ENCODE peak calls at places on chromosomes 16 and 17, in four cellular contexts. One of them, this sample, is unnamed.
A peak's percentile ranks its signal among the peaks of the same experiment; 100 is the strongest.

GRCh38 chr17:32625971-32626370 is 139.2 kb downstream of the CDK5R1 start:
- DNase-seq in colonic mucosa: no peak
- DNase-seq in stomach: peak; percentile 28
- DNase-seq in hepatocyte: no peak
- DNase-seq in this sample: no peak

GRCh38 chr17:82950525-82951102 is 110.8 kb upstream of the ZNF750 start:
- DNase-seq in hepatocyte: no peak
- DNase-seq in stomach: no peak
- DNase-seq in colonic mucosa: no peak
- DNase-seq in this sample: no peak

GRCh38 chr17:50148226-50149098 is 2.0 kb downstream of the PPP1R9B start:
- DNase-seq in colonic mucosa: peak; percentile 79
- DNase-seq in hepatocyte: peak; percentile 72
- DNase-seq in stomach: peak; percentile 62
- DNase-seq in this sample: peak; percentile 71

GRCh38 chr17:68302066-68302564 is 10.8 kb downstream of the ARSG start:
- DNase-seq in hepatocyte: no peak
- DNase-seq in stomach: no peak
- DNase-seq in colonic mucosa: no peak
- DNase-seq in this sample: no peak

GRCh38 chr17:42182927-42183734 is 2.1 kb downstream of the HCRT start:
- DNase-seq in stomach: no peak
- DNase-seq in hepatocyte: peak; percentile 67
- DNase-seq in colonic mucosa: peak; percentile 62
- DNase-seq in this sample: no peak

GRCh38 chr17:61387011-61387410 is 12.6 kb upstream of the TBX2 start:
- DNase-seq in hepatocyte: no peak
- DNase-seq in stomach: no peak
- DNase-seq in colonic mucosa: no peak
- DNase-seq in this sample: no peak

GRCh38 chr16:28259781-28260150 is 32.6 kb upstream of the SBK1 start:
- DNase-seq in hepatocyte: no peak
- DNase-seq in stomach: no peak
- DNase-seq in colonic mucosa: no peak
- DNase-seq in this sample: no peak

GRCh38 chr17:41724476-41725030 is 9.9 kb downstream of the HAP1 start:
- DNase-seq in hepatocyte: no peak
- DNase-seq in stomach: no peak
- DNase-seq in colonic mucosa: no peak
- DNase-seq in this sample: no peak

GRCh38 chr17:45971698-45972141 is 27.3 kb upstream of the STH start:
- DNase-seq in colonic mucosa: no peak
- DNase-seq in stomach: no peak
- DNase-seq in hepatocyte: no peak
- DNase-seq in this sample: no peak

GRCh38 chr17:48127371-48128051 is 19.9 kb downstream of the SNX11 start:
- DNase-seq in hepatocyte: no peak
- DNase-seq in colonic mucosa: no peak
- DNase-seq in stomach: no peak
- DNase-seq in this sample: no peak

GRCh38 chr17:258045-258734 is 76.7 kb upstream of the DOC2B start:
- DNase-seq in stomach: no peak
- DNase-seq in hepatocyte: no peak
- DNase-seq in colonic mucosa: peak; percentile 15
- DNase-seq in this sample: no peak

GRCh38 chr16:4684763-4685162 is 8.6 kb upstream of the NUDT16L1 start:
- DNase-seq in hepatocyte: no peak
- DNase-seq in colonic mucosa: no peak
- DNase-seq in stomach: no peak
- DNase-seq in this sample: no peak

GRCh38 chr17:75065562-75066151 is 18.6 kb downstream of the KCTD2 start:
- DNase-seq in colonic mucosa: no peak
- DNase-seq in stomach: no peak
- DNase-seq in hepatocyte: no peak
- DNase-seq in this sample: no peak

GRCh38 chr16:11583171-11583570 is 3.5 kb downstream of the LITAF start:
- DNase-seq in hepatocyte: no peak
- DNase-seq in stomach: no peak
- DNase-seq in colonic mucosa: no peak
- DNase-seq in this sample: no peak

GRCh38 chr17:59406808-59407381 is 75.4 kb downstream of the YPEL2 start:
- DNase-seq in stomach: no peak
- DNase-seq in hepatocyte: peak; percentile 28
- DNase-seq in colonic mucosa: no peak
- DNase-seq in this sample: no peak

GRCh38 chr17:78179372-78179771 is 7.5 kb downstream of the TK1 start:
- DNase-seq in colonic mucosa: no peak
- DNase-seq in hepatocyte: no peak
- DNase-seq in stomach: peak; percentile 68
- DNase-seq in this sample: peak; percentile 68

GRCh38 chr16:81568749-81569087 is 124.1 kb downstream of the CMIP start:
- DNase-seq in stomach: no peak
- DNase-seq in hepatocyte: no peak
- DNase-seq in colonic mucosa: no peak
- DNase-seq in this sample: no peak

GRCh38 chr17:60864674-60865080 is 187.0 kb downstream of the BCAS3 start:
- DNase-seq in hepatocyte: no peak
- DNase-seq in colonic mucosa: no peak
- DNase-seq in stomach: no peak
- DNase-seq in this sample: no peak

GRCh38 chr17:73833779-73834613 is 189.8 kb upstream of the SDK2 start:
- DNase-seq in stomach: no peak
- DNase-seq in hepatocyte: no peak
- DNase-seq in colonic mucosa: no peak
- DNase-seq in this sample: no peak

GRCh38 chr17:78168906-78169793 is 769 bp downstream of the SYNGR2 start:
- DNase-seq in stomach: peak; percentile 72
- DNase-seq in hepatocyte: peak; percentile 79
- DNase-seq in colonic mucosa: peak; percentile 90
- DNase-seq in this sample: peak; percentile 67

GRCh38 chr16:14300631-14301149 is 229.6 kb downstream of the MRTFB start:
- DNase-seq in hepatocyte: peak; percentile 86
- DNase-seq in colonic mucosa: peak; percentile 62
- DNase-seq in stomach: peak; percentile 72
- DNase-seq in this sample: peak; percentile 74

GRCh38 chr17:2457913-2458312 is 53.8 kb downstream of the METTL16 start:
- DNase-seq in colonic mucosa: no peak
- DNase-seq in hepatocyte: no peak
- DNase-seq in stomach: no peak
- DNase-seq in this sample: no peak

GRCh38 chr17:45145035-45145389 is 3.3 kb upstream of the HEXIM1 start:
- DNase-seq in hepatocyte: no peak
- DNase-seq in colonic mucosa: no peak
- DNase-seq in stomach: no peak
- DNase-seq in this sample: no peak

GRCh38 chr16:67185003-67185865 is 1.5 kb upstream of the MATCAP1 start:
- DNase-seq in hepatocyte: peak; percentile 95
- DNase-seq in stomach: peak; percentile 95
- DNase-seq in colonic mucosa: peak; percentile 94
- DNase-seq in this sample: peak; percentile 92

GRCh38 chr16:19948186-19949104 is 63.8 kb upstream of the GPRC5B start:
- DNase-seq in hepatocyte: no peak
- DNase-seq in colonic mucosa: no peak
- DNase-seq in stomach: no peak
- DNase-seq in this sample: no peak

GRCh38 chr17:48610282-48611211 is at the start of gene HOXB7:
- DNase-seq in colonic mucosa: peak; percentile 91
- DNase-seq in stomach: peak; percentile 45
- DNase-seq in hepatocyte: peak; percentile 65
- DNase-seq in this sample: peak; percentile 61

GRCh38 chr16:15993946-15994665 is 44.7 kb downstream of the ABCC1 start:
- DNase-seq in hepatocyte: no peak
- DNase-seq in colonic mucosa: no peak
- DNase-seq in stomach: no peak
- DNase-seq in this sample: no peak

GRCh38 chr17:8123695-8124349 is at the start of gene HES7:
- DNase-seq in hepatocyte: peak; percentile 61
- DNase-seq in stomach: no peak
- DNase-seq in colonic mucosa: no peak
- DNase-seq in this sample: no peak

GRCh38 chr16:89355686-89356085 is 134.7 kb downstream of the ANKRD11 start:
- DNase-seq in stomach: no peak
- DNase-seq in colonic mucosa: no peak
- DNase-seq in hepatocyte: no peak
- DNase-seq in this sample: no peak

GRCh38 chr17:15414502-15415348 is 52.7 kb downstream of the CDRT4 start:
- DNase-seq in hepatocyte: no peak
- DNase-seq in stomach: no peak
- DNase-seq in colonic mucosa: no peak
- DNase-seq in this sample: peak; percentile 51

GRCh38 chr16:19765860-19766553 is 47.9 kb downstream of the IQCK start:
- DNase-seq in colonic mucosa: peak; percentile 38
- DNase-seq in hepatocyte: no peak
- DNase-seq in stomach: peak; percentile 68
- DNase-seq in this sample: peak; percentile 32

GRCh38 chr16:24677388-24677787 is 52.1 kb upstream of the TNRC6A start:
- DNase-seq in colonic mucosa: no peak
- DNase-seq in hepatocyte: no peak
- DNase-seq in stomach: no peak
- DNase-seq in this sample: no peak

GRCh38 chr17:64492481-64493109 is 4.3 kb downstream of the POLG2 start:
- DNase-seq in stomach: no peak
- DNase-seq in colonic mucosa: no peak
- DNase-seq in hepatocyte: no peak
- DNase-seq in this sample: no peak

GRCh38 chr16:54318941-54319340 is 32.4 kb upstream of the IRX3 start:
- DNase-seq in stomach: no peak
- DNase-seq in colonic mucosa: no peak
- DNase-seq in hepatocyte: no peak
- DNase-seq in this sample: no peak

GRCh38 chr16:82846806-82847205 is 220.0 kb downstream of the CDH13 start:
- DNase-seq in hepatocyte: no peak
- DNase-seq in colonic mucosa: no peak
- DNase-seq in stomach: no peak
- DNase-seq in this sample: no peak

DNA sequence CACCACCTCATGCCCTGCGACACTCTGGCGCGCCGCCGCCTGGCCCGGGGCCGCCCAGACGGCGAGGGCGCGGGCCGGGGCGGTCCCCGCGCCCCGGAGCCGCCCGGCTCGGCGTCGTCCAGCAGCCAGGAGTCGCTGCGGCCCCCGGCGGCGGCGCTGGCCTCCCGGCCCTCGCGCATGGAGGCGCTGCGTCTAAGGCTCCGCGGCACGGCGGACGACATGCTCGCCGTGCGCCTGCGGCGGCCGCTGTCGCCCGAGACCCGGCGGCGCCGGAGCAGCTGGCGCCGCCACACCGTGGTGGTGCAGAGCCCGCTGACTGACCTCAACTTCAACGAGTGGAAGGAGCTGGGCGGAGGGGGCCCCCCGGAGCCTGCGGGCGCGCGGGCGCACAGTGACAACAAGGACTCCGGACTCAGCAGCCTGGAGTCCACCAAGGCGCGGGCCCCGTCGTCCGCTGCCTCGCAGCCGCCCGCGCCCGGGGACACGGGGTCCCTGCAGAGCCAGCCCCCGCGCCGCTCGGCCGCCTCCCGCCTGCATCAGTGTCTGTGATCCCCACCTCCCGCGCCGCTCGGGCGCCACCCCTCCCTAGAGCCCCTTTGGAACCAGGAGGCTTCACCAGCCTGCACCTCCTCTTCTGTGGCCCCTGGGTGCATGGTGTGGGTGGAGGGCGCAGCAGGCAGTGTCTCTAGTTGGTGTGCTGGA is 82.3 kb downstream of the ARHGAP23 start:
- DNase-seq in hepatocyte: peak; percentile 85
- DNase-seq in stomach: peak; percentile 38
- DNase-seq in colonic mucosa: no peak
- DNase-seq in this sample: no peak
- H3K36me3 ChIP-seq in hepatocyte: no peaks in the 10 kb centered on the region
- H3K36me3 ChIP-seq in stomach: peaks cover 23% of the 10 kb centered on the region
- H3K36me3 ChIP-seq in colonic mucosa: no peaks in the 10 kb centered on the region
- H3K36me3 ChIP-seq in this sample: peaks cover 16% of the 10 kb centered on the region

GRCh38 chr16:30472328-30472942 is at the start of gene ITGAL:
- DNase-seq in hepatocyte: no peak
- DNase-seq in colonic mucosa: peak; percentile 46
- DNase-seq in stomach: peak; percentile 56
- DNase-seq in this sample: peak; percentile 62

GRCh38 chr16:30470632-30471007 is 1.9 kb upstream of the ITGAL start:
- DNase-seq in colonic mucosa: no peak
- DNase-seq in stomach: no peak
- DNase-seq in hepatocyte: no peak
- DNase-seq in this sample: no peak

GRCh38 chr16:30474684-30475083 is 2.1 kb downstream of the ITGAL start:
- DNase-seq in colonic mucosa: no peak
- DNase-seq in stomach: no peak
- DNase-seq in hepatocyte: no peak
- DNase-seq in this sample: no peak

GRCh38 chr16:30474062-30474452 is 1.5 kb downstream of the ITGAL start:
- DNase-seq in stomach: no peak
- DNase-seq in hepatocyte: no peak
- DNase-seq in colonic mucosa: no peak
- DNase-seq in this sample: no peak

GRCh38 chr16:30473231-30474061 is 904 bp downstream of the ITGAL start:
- DNase-seq in hepatocyte: no peak
- DNase-seq in colonic mucosa: no peak
- DNase-seq in stomach: no peak
- DNase-seq in this sample: no peak
- TF ChIP-seq CTCF in hepatocyte: no peak
- TF ChIP-seq CTCF in colonic mucosa: no peak
- TF ChIP-seq CTCF in stomach: no peak
- TF ChIP-seq CTCF in this sample: no peak

GRCh38 chr16:30957456-30958163 is at the start of gene SETD1A:
- DNase-seq in stomach: peak; percentile 97
- DNase-seq in colonic mucosa: peak; percentile 96
- DNase-seq in hepatocyte: peak; percentile 98
- DNase-seq in this sample: peak; percentile 97
- H3K36me3 ChIP-seq in stomach: peaks cover 39% of the 10 kb centered on the region
- H3K36me3 ChIP-seq in colonic mucosa: peaks cover 10% of the 10 kb centered on the region
- H3K36me3 ChIP-seq in hepatocyte: peaks cover 3% of the 10 kb centered on the region
- H3K36me3 ChIP-seq in this sample: peaks cover 24% of the 10 kb centered on the region

DNA sequence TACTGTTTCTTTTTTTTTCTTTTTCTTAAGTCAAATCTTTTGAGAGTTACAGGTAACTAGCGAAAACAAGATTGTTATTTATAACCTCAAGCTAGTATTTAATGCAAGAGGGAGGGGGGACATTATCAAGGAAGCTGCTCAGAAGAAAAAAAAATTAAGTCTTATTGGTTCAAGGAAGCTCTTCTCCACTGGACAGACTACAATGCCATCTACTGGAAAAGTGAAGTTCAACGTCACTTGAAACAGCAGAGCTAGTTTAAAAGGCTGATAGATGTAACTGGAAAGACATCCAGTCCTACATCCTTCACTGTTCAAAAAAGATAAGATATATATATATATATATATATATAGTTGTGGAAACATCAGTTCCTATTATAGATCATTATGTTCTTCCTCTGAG is 418.0 kb upstream of the PSMD7 start:
- DNase-seq in stomach: no peak
- DNase-seq in colonic mucosa: no peak
- DNase-seq in hepatocyte: peak; percentile 72
- DNase-seq in this sample: no peak
- TF ChIP-seq CTCF in stomach: no peak
- TF ChIP-seq CTCF in colonic mucosa: peak; percentile 37
- TF ChIP-seq CTCF in hepatocyte: peak; percentile 84
- TF ChIP-seq CTCF in this sample: no peak

GRCh38 chr16:88069397-88070168 is 118.3 kb downstream of the BANP start:
- DNase-seq in colonic mucosa: no peak
- DNase-seq in hepatocyte: no peak
- DNase-seq in stomach: peak; percentile 45
- DNase-seq in this sample: no peak
- H3K36me3 ChIP-seq in colonic mucosa: no peaks in the 10 kb centered on the region
- H3K36me3 ChIP-seq in hepatocyte: no peaks in the 10 kb centered on the region
- H3K36me3 ChIP-seq in stomach: peaks cover 92% of the 10 kb centered on the region
- H3K36me3 ChIP-seq in this sample: peaks cover 46% of the 10 kb centered on the region